ENCODE peak calls at places on chromosomes 1 and 21, in eight cellular contexts. H is IMR-90; Z is CD4-positive, alpha-beta T cell; Y is AG10803; T is BJ; X is NB4; F is astrocyte of the cerebellum; O is CD8-positive, alpha-beta T cell. K is an unnamed sample.

GRCh38 chr1:232508161-232508661 is 121.7 kb downstream of the SIPA1L2 start:
- DNase-seq in F (no peak), T (no peak), X (peak), Z (no peak), O (no peak), Y (no peak), H (no peak), K (no peak)

GRCh38 chr1:156627313-156627880 is 8.2 kb downstream of the HAPLN2 start:
- DNase-seq in T (no peak), Y (peak), Z (peak), X (peak), F (no peak), H (peak), O (no peak), K (peak)

GRCh38 chr1:36924282-36924791 is 110.0 kb downstream of the GRIK3 start:
- DNase-seq in X (peak), F (peak), O (no peak), T (no peak), H (peak), Y (peak), Z (peak), K (no peak)

GRCh38 chr1:152745765-152746444 is 11.9 kb upstream of the KPRP start:
- DNase-seq in T (no peak), F (no peak), Z (no peak), H (no peak), Y (no peak), O (no peak), X (no peak), K (no peak)

GRCh38 chr1:199243423-199244061 is 604.7 kb downstream of the PTPRC start:
- DNase-seq in F (no peak), Z (peak), T (no peak), O (peak), X (peak), H (peak), Y (peak), K (peak)

GRCh38 chr1:42002220-42002619 is 83.5 kb upstream of the HIVEP3 start:
- DNase-seq in H (no peak), T (no peak), Z (no peak), F (no peak), X (no peak), O (no peak), Y (no peak), K (no peak)

GRCh38 chr1:150555971-150556865 is 7.0 kb downstream of the ADAMTSL4 start:
- DNase-seq in F (no peak), Z (no peak), O (no peak), Y (no peak), H (no peak), T (no peak), X (no peak), K (no peak)

GRCh38 chr1:47521034-47521871 is 83.4 kb downstream of the FOXD2 start:
- DNase-seq in T (no peak), F (no peak), O (no peak), Z (no peak), H (no peak), X (no peak), Y (no peak), K (no peak)

GRCh38 chr1:221487781-221488520 is 253.9 kb downstream of the DUSP10 start:
- DNase-seq in O (no peak), T (peak), F (peak), H (peak), Y (peak), Z (no peak), X (no peak), K (peak)

GRCh38 chr1:9539165-9539828 is at the start of gene SLC25A33:
- DNase-seq in Y (peak), H (peak), F (peak), O (peak), Z (peak), X (peak), T (peak), K (peak)

GRCh38 chr21:35084869-35085268 is 35.8 kb upstream of the RUNX1 start:
- DNase-seq in X (no peak), T (peak), Z (no peak), Y (peak), H (peak), O (no peak), F (peak), K (peak)

GRCh38 chr1:13699510-13699909 is 478 bp upstream of the PRDM2 start:
- DNase-seq in X (peak), Z (no peak), Y (no peak), T (no peak), F (no peak), O (no peak), H (no peak), K (no peak)

GRCh38 chr1:153488731-153489130 is 28.3 kb upstream of the S100A7 start:
- DNase-seq in Z (no peak), O (no peak), F (peak), X (no peak), T (peak), Y (peak), H (no peak), K (no peak)

GRCh38 chr1:34994878-34995277 is 9.7 kb upstream of the TMEM35B start:
- DNase-seq in H (no peak), F (no peak), Y (no peak), X (no peak), Z (no peak), T (no peak), O (no peak), K (no peak)

GRCh38 chr1:218521414-218522169 is 176.5 kb downstream of the TGFB2 start:
- DNase-seq in T (no peak), Z (no peak), Y (peak), F (no peak), H (peak), O (no peak), X (peak), K (peak)

GRCh38 chr1:21857142-21857839 is 45.2 kb downstream of the LDLRAD2 start:
- DNase-seq in Z (no peak), O (no peak), F (peak), H (no peak), T (no peak), Y (peak), X (peak), K (peak)

GRCh38 chr1:109975718-109976117 is 8.8 kb upstream of the AHCYL1 start:
- DNase-seq in H (peak), Y (peak), X (no peak), O (no peak), Z (no peak), F (peak), T (peak), K (peak)

GRCh38 chr1:107572674-107573205 is 392.2 kb downstream of the VAV3 start:
- DNase-seq in H (peak), F (peak), O (no peak), Z (no peak), T (peak), Y (peak), X (no peak), K (peak)

GRCh38 chr1:227798078-227798802 is 17.2 kb upstream of the PRSS38 start:
- DNase-seq in O (no peak), F (no peak), H (no peak), Z (no peak), T (no peak), Y (no peak), X (no peak), K (no peak)

GRCh38 chr1:26097696-26098095 is 13.9 kb upstream of the PDIK1L start:
- DNase-seq in X (no peak), Z (no peak), H (peak), Y (peak), F (no peak), T (no peak), O (no peak), K (peak)

GRCh38 chr1:232598133-232598532 is 31.8 kb downstream of the SIPA1L2 start:
- DNase-seq in Y (no peak), T (no peak), H (no peak), O (no peak), X (no peak), F (no peak), Z (no peak), K (no peak)

GRCh38 chr1:165169729-165170128 is 186.8 kb downstream of the LMX1A start:
- DNase-seq in F (no peak), O (no peak), Z (no peak), X (no peak), T (no peak), H (no peak), Y (no peak), K (no peak)

GRCh38 chr1:206753141-206753540 is 17.4 kb upstream of the IL19 start:
- DNase-seq in H (peak), F (no peak), T (peak), O (no peak), Y (peak), X (peak), Z (no peak), K (peak)

GRCh38 chr1:154445040-154445472 is 39.9 kb downstream of the IL6R start:
- DNase-seq in T (no peak), Z (no peak), H (peak), X (peak), Y (peak), O (no peak), F (no peak), K (peak)

GRCh38 chr21:26846036-26846931 is 1.1 kb upstream of the ADAMTS1 start:
- DNase-seq in F (no peak), O (no peak), X (no peak), Z (no peak), H (peak), T (no peak), Y (peak), K (peak)

GRCh38 chr1:62926681-62927252 is 142.8 kb downstream of the ATG4C start:
- DNase-seq in T (no peak), Y (no peak), O (no peak), F (no peak), H (no peak), Z (no peak), X (peak), K (no peak)

GRCh38 chr1:115771094-115771846 is 2.8 kb upstream of the CASQ2 start:
- DNase-seq in Y (no peak), Z (no peak), T (no peak), F (no peak), O (no peak), X (no peak), H (no peak), K (peak)

GRCh38 chr1:201537966-201538617 is 835 bp upstream of the NAV1 start:
- DNase-seq in O (no peak), X (no peak), Y (peak), T (no peak), H (no peak), F (no peak), Z (no peak), K (no peak)

GRCh38 chr1:221439008-221439733 is 302.7 kb downstream of the DUSP10 start:
- DNase-seq in Z (peak), X (peak), Y (peak), O (no peak), H (peak), T (no peak), F (no peak), K (peak)

GRCh38 chr1:92756537-92756936 is 28.4 kb downstream of the EVI5 start:
- DNase-seq in Y (peak), T (no peak), O (no peak), Z (no peak), H (peak), F (no peak), X (no peak), K (no peak)

DNA sequence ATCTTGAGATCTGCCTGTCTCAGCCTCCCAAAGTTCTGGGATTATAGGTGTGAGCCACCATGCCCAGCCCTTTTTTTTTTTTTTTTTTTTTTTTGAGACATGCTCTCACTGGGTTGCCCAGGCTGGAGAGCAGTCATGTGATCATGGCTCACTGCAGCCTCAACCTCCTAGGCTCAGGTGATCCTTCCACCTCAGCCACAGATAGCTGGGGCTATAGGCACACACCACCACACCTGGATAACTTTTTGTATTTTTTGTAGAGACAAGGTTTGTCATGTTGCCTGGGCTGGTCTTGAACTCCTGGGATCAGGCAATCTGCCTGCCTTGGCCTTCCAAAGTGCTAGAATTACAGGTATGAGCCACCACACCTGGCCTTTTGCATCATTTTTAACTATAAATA is 17.7 kb upstream of the PRRC2C start:
- DNase-seq in X (no peak), O (no peak), Y (no peak), Z (no peak), T (no peak), H (no peak), F (no peak), K (no peak)
- TF ChIP-seq CTCF in X (no peak), O (no peak), Y (no peak), Z (no peak), T (no peak), H (no peak), F (no peak), K (no peak)

DNA sequence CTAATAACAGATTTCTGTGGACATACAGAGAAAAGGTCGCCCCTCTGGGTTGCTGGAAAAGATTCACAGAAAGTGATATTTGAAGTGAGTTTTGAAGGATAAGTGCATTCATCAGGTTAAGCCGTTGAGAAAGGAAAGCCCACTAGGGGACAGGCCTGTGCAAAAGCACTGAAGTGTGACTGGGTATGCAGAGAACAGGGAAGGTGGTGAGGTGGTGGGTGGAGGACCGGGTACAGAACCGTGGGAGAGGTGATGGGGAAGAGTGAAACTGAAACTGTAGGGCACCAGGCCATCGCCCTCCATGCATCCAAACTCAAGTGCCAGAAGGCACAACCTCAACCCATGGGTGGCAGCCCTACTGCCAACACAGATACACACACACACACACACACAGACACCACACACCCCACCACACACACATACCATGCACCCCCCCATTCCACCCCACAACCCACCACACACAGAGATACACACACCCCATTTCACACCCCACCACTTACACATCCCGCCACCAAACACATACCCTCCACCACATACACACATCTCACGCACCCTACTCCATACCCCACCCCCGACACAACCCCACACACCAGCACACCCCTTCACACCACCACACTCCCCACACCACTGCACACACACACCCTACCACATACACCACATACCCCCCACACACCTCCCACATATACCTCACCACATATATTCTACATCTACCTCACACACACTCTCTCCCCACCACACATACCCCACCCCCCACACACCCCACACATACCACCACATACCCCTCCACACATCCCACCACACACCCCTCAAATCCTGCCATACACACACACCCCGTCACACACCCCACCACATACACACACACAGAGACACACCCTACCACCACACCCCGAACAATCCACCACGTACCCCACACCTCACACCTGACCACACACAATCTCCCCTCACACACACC is 59.0 kb downstream of the TSEN15 start:
- DNase-seq in X (peak), F (no peak), Y (no peak), T (no peak), Z (no peak), H (no peak), O (no peak), K (no peak)
- TF ChIP-seq CTCF in X (no peak), F (peak), Y (no peak), T (no peak), Z (no peak), H (no peak), O (no peak), K (peak)

DNA sequence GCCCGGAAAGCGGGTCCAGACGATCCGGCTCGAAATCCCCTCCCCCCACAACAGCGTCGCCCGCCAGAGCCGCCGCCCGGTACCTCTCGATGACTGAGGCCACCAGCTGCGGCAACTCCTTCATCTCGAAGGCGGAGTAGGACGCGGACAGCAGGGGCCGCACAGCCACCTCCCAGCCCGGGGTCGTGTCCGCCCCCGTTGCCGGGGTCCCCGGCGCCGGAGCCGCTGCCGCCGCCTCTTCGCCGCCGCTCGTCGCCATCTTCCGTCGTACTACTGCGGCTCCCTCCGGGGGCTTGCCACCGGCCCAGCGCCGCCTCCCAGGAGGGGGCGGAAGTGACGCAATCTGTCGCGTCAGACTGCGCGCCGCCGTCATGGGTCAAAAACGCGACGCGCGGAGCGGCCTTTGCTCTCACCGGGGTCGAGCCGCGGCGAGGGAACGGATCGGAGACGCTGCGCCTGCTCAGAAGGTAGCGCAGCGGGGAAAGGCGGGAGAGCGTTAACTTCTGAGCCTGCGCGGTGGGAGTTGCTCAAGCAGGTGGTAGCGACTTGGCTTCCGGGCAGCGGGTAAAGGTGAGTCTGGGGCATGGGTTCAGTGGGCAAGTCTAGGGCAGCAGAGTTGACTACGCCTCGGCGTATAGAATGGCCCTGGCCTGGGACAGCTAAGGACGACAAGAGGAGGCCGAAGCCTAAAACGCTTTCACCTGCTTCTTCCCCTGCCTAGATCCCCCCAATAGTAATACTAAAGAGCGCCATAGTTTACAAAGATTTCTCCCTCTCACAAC is at the start of gene UBR4:
- DNase-seq in X (peak), F (peak), Y (peak), Z (peak), O (peak), T (peak), H (peak), K (peak)
- TF ChIP-seq CTCF in X (no peak), F (no peak), Y (no peak), Z (no peak), O (no peak), T (no peak), H (no peak), K (no peak)

DNA sequence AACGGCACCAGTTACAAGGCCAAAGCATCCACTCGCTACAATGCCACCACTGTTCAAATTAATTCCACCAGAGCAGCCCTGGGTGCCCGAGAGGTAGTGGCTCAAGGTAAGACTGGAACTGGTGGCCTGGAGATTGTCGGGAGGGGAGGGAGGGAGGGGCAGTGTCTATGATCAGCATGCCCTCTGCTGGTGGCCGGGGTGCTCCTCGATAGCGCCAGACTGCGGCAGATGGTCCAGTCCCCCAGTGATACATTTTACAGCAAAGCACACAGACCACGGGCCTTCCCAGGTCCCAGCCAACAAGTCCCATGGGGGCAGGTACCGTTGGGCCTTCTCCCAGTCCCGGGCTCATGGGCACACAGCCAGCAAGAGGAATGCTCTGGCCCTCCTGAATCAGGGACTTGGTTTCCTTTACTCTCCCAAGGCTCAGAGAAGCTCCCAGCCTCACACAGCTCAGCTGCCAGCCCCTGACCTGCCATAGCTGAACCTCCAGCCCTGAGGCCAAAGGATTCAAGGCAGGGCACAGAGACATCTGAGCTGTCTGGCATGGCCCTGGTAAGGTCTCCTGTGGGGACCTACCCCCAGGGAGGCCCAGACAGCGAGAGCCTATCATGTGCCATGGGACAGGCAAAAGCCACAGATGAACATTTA is 15.3 kb downstream of the ACOT7 start:
- DNase-seq in O (no peak), Z (no peak), Y (no peak), T (no peak), X (peak), H (no peak), F (no peak), K (no peak)
- TF ChIP-seq CTCF in O (no peak), Z (no peak), Y (no peak), T (peak), X (peak), H (no peak), F (no peak), K (no peak)